ENCODE peak calls at places on chromosome 12, in six cellular contexts. A is spleen, K is sigmoid colon, G is Panc1, L is GM12878, H is stomach. X is an unnamed sample. For H3K9me3, the result is how much of the 10 kb centered on the place peaks cover.

GRCh38 chr12:64560395-64561301 is 49.6 kb upstream of the RASSF3 start:
- DNase-seq in H (no peak), K (peak), G (peak), A (no peak), L (no peak), X (no peak)

GRCh38 chr12:116529048-116529447 is 30.1 kb upstream of the MAP1LC3B2 start:
- DNase-seq in A (no peak), G (no peak), L (no peak), K (no peak), H (no peak), X (no peak)

GRCh38 chr12:126747530-126748149 is 1519.3 kb upstream of the TMEM132C start:
- DNase-seq in L (no peak), G (no peak), K (no peak), H (peak), A (peak), X (no peak)

GRCh38 chr12:81759215-81759991 is at the start of gene PPFIA2:
- DNase-seq in A (peak), H (no peak), L (no peak), K (peak), G (no peak), X (no peak)

GRCh38 chr12:56722832-56723231 is 2.3 kb downstream of the NACA start:
- DNase-seq in A (no peak), G (no peak), K (no peak), H (no peak), L (no peak), X (no peak)

GRCh38 chr12:95605875-95606274 is 54.6 kb upstream of the USP44 start:
- DNase-seq in H (no peak), G (no peak), K (no peak), A (no peak), L (no peak), X (peak)

GRCh38 chr12:58176296-58176869 is 235.0 kb downstream of the ATP23 start:
- DNase-seq in H (peak), A (no peak), G (peak), L (no peak), K (no peak), X (no peak)

GRCh38 chr12:5148880-5149279 is 105.2 kb downstream of the KCNA5 start:
- DNase-seq in K (no peak), A (no peak), L (no peak), G (no peak), H (no peak), X (no peak)

GRCh38 chr12:49121047-49121696 is 10.0 kb downstream of the TUBA1B start:
- DNase-seq in A (no peak), G (peak), H (peak), L (no peak), K (peak), X (no peak)

GRCh38 chr12:31220061-31220460 is 105.9 kb downstream of the SINHCAF start:
- DNase-seq in K (no peak), H (no peak), G (no peak), A (no peak), L (no peak), X (peak)

GRCh38 chr12:66514581-66514980 is 164.3 kb downstream of the GRIP1 start:
- DNase-seq in G (no peak), L (no peak), H (no peak), K (no peak), A (no peak), X (no peak)

GRCh38 chr12:64781374-64782029 is 22.3 kb upstream of the GNS start:
- DNase-seq in A (peak), L (no peak), H (peak), K (no peak), G (no peak), X (no peak)

GRCh38 chr12:21354641-21355040 is 18.1 kb upstream of the IAPP start:
- DNase-seq in K (no peak), A (no peak), L (no peak), H (no peak), G (no peak), X (no peak)

GRCh38 chr12:6535960-6536847 is 1.9 kb downstream of the GAPDH start:
- DNase-seq in A (no peak), K (peak), H (no peak), L (no peak), G (no peak), X (no peak)

GRCh38 chr12:83818888-83819287 is 1093.7 kb downstream of the SLC6A15 start:
- DNase-seq in A (no peak), G (no peak), H (no peak), K (peak), L (no peak), X (no peak)

GRCh38 chr12:121279507-121279915 is 17.0 kb downstream of the CAMKK2 start:
- DNase-seq in H (no peak), A (peak), L (no peak), G (no peak), K (peak), X (no peak)

GRCh38 chr12:4269279-4269991 is 4.1 kb upstream of the CCND2 start:
- DNase-seq in H (peak), K (peak), L (no peak), A (peak), G (no peak), X (no peak)

GRCh38 chr12:9349888-9350885 is 142.0 kb upstream of the PZP start:
- DNase-seq in L (no peak), H (no peak), K (no peak), G (no peak), A (no peak), X (no peak)

GRCh38 chr12:53068811-53069585 is 10.2 kb downstream of the SPRYD3 start:
- DNase-seq in G (no peak), K (peak), A (no peak), L (no peak), H (no peak), X (peak)

GRCh38 chr12:122665759-122666158 is 37.4 kb downstream of the HCAR2 start:
- DNase-seq in K (no peak), L (no peak), G (no peak), H (no peak), A (no peak), X (no peak)

GRCh38 chr12:78887008-78887407 is 22.4 kb downstream of the SYT1 start:
- DNase-seq in A (no peak), K (no peak), G (peak), L (no peak), H (no peak), X (no peak)

GRCh38 chr12:82803201-82803600 is 116.5 kb downstream of the TMTC2 start:
- DNase-seq in L (no peak), H (no peak), G (no peak), K (no peak), A (no peak), X (no peak)

GRCh38 chr12:69676257-69677012 is 22.7 kb downstream of the BEST3 start:
- DNase-seq in A (no peak), K (no peak), H (no peak), L (no peak), G (no peak), X (no peak)

GRCh38 chr12:7933255-7933726 is 2.7 kb downstream of the SLC2A3 start:
- DNase-seq in A (peak), G (peak), H (peak), L (peak), K (peak), X (peak)

GRCh38 chr12:112102127-112102526 is 6.5 kb downstream of the NAA25 start:
- DNase-seq in L (no peak), G (no peak), K (no peak), H (no peak), A (no peak), X (no peak)

GRCh38 chr12:108029081-108029790 is 99.9 kb upstream of the WSCD2 start:
- DNase-seq in H (no peak), A (no peak), L (no peak), G (no peak), K (no peak), X (no peak)

GRCh38 chr12:62576503-62576902 is 109.9 kb downstream of the MON2 start:
- DNase-seq in G (no peak), K (no peak), A (no peak), H (no peak), L (no peak), X (no peak)

GRCh38 chr12:119176267-119177055 is 2.3 kb upstream of the HSPB8 start:
- DNase-seq in G (peak), H (peak), L (no peak), A (no peak), K (peak), X (peak)

GRCh38 chr12:100388382-100388781 is 31.5 kb downstream of the SLC17A8 start:
- DNase-seq in H (no peak), L (no peak), K (no peak), A (no peak), G (no peak), X (no peak)

DNA sequence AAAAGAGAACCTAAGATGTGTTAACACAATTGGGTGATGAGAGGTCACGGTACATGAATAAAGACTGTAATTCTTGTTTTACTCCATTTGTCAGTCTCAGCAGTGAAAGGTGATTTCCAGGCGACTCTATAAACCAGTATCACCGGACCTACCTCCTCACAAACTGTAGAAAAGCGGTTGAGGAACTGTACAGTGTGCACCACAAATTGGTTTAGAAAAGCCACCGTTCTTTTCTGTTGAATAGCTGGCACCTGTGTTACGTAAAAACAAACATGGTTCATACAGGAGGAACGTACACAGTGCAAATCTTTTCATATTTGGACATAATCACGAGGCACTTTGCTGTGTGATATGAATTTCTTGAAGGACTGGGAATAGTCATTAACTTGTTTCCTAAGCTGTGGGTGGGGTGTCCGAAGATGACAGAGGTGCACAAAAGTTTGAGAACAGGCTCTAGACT is 665 bp downstream of the WASHC3 start:
- DNase-seq in H (no peak), L (peak), K (no peak), G (no peak), A (no peak), X (no peak)
- H3K9me3 ChIP-seq in H (under half), L (under half), K (under half), G (under half), A (under half), X (under half)

DNA sequence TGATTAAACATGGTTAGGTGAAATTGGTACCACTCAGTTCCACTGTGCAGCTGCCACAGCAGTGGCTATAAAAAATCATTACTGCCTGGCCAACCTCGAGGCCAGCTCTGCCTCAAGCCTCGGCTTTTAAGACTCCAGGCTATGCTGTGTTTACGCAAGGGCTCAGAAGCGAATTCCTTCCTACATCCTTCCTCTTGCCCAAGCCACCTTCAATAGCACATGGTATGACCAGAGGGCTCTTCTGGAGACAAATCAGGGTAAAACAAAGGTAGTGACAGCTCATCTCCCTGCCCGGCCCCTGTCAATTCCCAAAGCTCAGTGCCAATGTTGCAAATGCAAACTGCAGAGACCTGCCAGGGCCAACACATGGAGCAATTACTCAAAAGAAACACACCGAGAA is 31.9 kb downstream of the NUAK1 start:
- DNase-seq in L (no peak), H (no peak), K (no peak), A (no peak), G (no peak), X (no peak)
- TF ChIP-seq POLR2AphosphoS5 in L (no peak), H (peak), K (no peak), A (no peak), G (no peak), X (peak)

GRCh38 chr12:89234324-89235114 is 117.8 kb downstream of the DUSP6 start:
- DNase-seq in G (no peak), K (no peak), L (no peak), A (no peak), H (no peak), X (no peak)

GRCh38 chr12:89228466-89228865 is 123.8 kb downstream of the DUSP6 start:
- DNase-seq in A (no peak), L (no peak), G (no peak), H (no peak), K (no peak), X (no peak)

GRCh38 chr12:89231686-89232085 is 120.6 kb downstream of the DUSP6 start:
- DNase-seq in H (no peak), K (no peak), L (no peak), G (no peak), A (no peak), X (no peak)

GRCh38 chr12:89227774-89228173 is 124.5 kb downstream of the DUSP6 start:
- DNase-seq in G (no peak), H (no peak), K (no peak), A (no peak), L (no peak), X (no peak)

DNA sequence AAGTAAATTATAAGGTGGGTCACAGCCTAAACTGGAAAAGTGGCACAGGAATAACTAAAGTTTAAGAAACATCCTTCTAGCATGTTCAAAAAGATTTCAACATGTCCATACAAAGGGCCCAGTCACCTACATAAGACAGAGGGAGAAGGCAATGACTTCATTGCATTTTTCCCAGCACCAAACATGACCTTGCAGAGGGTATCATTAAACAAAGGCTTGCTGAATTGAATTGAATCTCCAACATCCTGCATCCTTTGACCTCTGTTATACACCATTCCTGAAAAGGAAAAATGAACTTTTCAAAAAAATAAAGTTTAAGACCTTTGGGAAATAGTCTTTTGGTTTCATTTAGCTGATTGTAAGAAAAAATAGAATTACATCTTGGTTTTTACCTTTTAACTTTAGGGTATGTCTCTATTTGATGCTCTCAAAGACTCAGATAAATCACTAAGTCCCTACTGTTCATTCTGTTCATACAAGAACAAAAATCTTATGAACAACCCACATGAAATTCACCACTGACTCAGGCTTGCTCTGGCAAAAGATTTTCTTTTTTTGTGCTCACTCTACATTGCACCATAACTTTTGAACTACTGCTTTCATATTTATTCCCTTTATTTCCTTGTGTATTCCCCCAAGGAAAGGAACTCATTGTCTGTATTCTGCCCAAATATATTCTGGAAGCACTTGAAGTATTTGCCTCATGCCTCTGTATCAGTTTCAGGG is 121.8 kb downstream of the DUSP6 start:
- DNase-seq in A (no peak), L (no peak), K (no peak), H (no peak), G (no peak), X (no peak)
- H3K27ac ChIP-seq in A (no peak), L (no peak), K (no peak), H (no peak), G (no peak), X (no peak)

DNA sequence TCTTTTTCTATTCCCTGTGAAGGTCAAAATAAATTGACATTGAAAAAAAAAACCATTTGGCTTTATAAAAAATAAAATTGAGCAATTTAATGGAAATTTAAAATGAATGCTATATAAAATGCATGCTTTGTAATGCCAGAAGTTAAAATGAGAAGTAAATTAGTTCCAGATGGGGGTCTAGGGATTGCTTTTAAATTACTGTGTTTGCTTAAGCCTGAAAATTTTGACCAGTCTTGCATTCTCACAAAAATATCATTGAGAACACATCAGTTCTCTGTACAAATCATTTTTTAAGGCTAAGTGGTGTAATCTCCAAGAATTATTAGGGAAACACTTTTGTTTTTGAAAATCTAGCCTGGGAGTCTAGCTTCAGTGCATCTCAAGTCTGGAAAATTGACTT is 90.7 kb downstream of the RERG start:
- DNase-seq in H (no peak), K (no peak), A (no peak), L (no peak), G (no peak), X (no peak)
- H3K9me3 ChIP-seq in H (under half), K (under half), A (under half), L (under half), G (under half), X (under half)

GRCh38 chr12:13170892-13171490 is 25.5 kb upstream of the EMP1 start:
- DNase-seq in H (no peak), A (no peak), K (no peak), L (no peak), G (no peak), X (no peak)

GRCh38 chr12:13173012-13173441 is 23.5 kb upstream of the EMP1 start:
- DNase-seq in L (no peak), G (no peak), K (peak), H (no peak), A (no peak), X (peak)

GRCh38 chr12:13175499-13175898 is 21.0 kb upstream of the EMP1 start:
- DNase-seq in G (no peak), H (no peak), K (no peak), A (no peak), L (no peak), X (peak)

GRCh38 chr12:13171921-13172859 is 24.3 kb upstream of the EMP1 start:
- DNase-seq in A (no peak), L (no peak), G (no peak), H (no peak), K (no peak), X (peak)

GRCh38 chr12:13173537-13173936 is 23.0 kb upstream of the EMP1 start:
- DNase-seq in H (peak), G (no peak), K (peak), L (peak), A (no peak), X (no peak)
- TF ChIP-seq POLR2AphosphoS5 in H (peak), G (no peak), K (no peak), L (no peak), A (no peak), X (peak)

GRCh38 chr12:27013606-27014084 is 539 bp downstream of the TM7SF3 start:
- DNase-seq in L (no peak), A (no peak), K (no peak), G (no peak), H (no peak), X (no peak)
- H3K27ac ChIP-seq in L (peak), A (peak), K (peak), G (peak), H (peak), X (peak)

DNA sequence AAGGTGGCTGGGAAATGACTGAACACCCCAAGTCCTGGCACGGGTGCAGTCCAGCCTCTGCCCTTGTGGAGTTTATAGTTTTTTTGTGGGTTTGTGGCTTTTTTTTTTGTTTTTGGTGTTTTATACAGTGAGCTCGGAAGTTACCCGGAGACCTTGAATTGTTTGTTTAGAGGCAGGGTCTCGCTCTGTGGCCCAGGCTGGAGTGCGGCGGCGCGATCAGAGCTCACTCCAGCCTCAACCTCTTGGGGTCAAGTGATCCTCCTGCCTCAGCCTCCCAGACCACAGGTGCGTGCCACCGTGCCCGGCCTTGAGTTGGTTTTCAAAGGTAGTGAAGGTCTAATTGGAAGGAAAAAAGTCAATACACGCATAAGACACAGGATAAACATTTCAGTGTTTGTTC is 879 bp upstream of the ANHX start:
- DNase-seq in L (no peak), K (no peak), G (no peak), A (no peak), H (no peak), X (no peak)
- H3K9me3 ChIP-seq in L (under half), K (under half), G (under half), A (under half), H (under half), X (under half)

DNA sequence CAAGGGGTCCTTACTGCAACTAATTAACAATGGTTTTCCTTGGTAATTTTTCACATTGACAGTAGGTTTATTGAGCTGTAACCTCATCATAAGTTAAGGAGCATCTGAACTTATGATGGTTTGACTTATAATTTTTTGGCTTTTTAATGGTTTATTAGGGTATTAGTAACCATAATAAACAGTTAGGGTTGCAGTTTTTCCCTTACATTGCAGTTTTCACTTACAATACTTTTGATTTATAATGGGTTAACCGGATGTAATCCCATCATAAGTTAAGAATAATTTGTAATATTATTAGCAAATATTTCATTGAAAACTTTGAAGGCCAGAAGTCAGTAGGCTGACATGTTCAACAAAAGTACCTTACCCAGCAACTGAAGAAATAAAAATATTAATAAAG is 811.6 kb downstream of the TRHDE start:
- DNase-seq in K (no peak), A (no peak), H (no peak), L (no peak), G (no peak), X (no peak)
- TF ChIP-seq POLR2AphosphoS5 in K (no peak), A (no peak), H (no peak), L (no peak), G (no peak), X (no peak)